ENCODE peak calls at places on chromosome 1, in five cellular contexts. K is transverse colon, X is sigmoid colon, Y is AG04449, C is fibroblast of the aortic adventitia. N is an unnamed sample.

GRCh38 chr1:236507022-236507700 is 16.6 kb upstream of the LGALS8 start:
- DNase-seq in C (peak; percentile 76), Y (no peak), X (no peak), K (no peak), N (no peak)

GRCh38 chr1:248913933-248914332 is 7.9 kb downstream of the PGBD2 start:
- DNase-seq in C (no peak), K (no peak), Y (no peak), X (no peak), N (no peak)

GRCh38 chr1:101200513-101200912 is 36.3 kb upstream of the S1PR1 start:
- DNase-seq in X (no peak), K (no peak), C (peak; percentile 89), Y (peak; percentile 75), N (peak; percentile 54)

GRCh38 chr1:21891621-21892479 is 45.3 kb downstream of the HSPG2 start:
- DNase-seq in C (no peak), Y (no peak), X (no peak), K (no peak), N (no peak)

GRCh38 chr1:41646186-41646585 is 161.7 kb upstream of the EDN2 start:
- DNase-seq in X (no peak), Y (no peak), K (no peak), C (no peak), N (no peak)

GRCh38 chr1:232066521-232066920 is 439.9 kb downstream of the DISC1 start:
- DNase-seq in X (no peak), K (no peak), Y (no peak), C (no peak), N (no peak)

GRCh38 chr1:180615493-180616290 is 16.1 kb upstream of the XPR1 start:
- DNase-seq in Y (no peak), X (no peak), C (no peak), K (no peak), N (no peak)

GRCh38 chr1:19484338-19484792 is 974 bp downstream of the CAPZB start:
- DNase-seq in K (no peak), X (peak; percentile 73), C (no peak), Y (no peak), N (no peak)

GRCh38 chr1:42679364-42679983 is 2.7 kb upstream of the YBX1 start:
- DNase-seq in C (peak; percentile 36), X (no peak), K (no peak), Y (peak; percentile 34), N (no peak)

GRCh38 chr1:160209656-160210046 is 4.5 kb downstream of the PEA15 start:
- DNase-seq in C (no peak), K (no peak), Y (no peak), X (no peak), N (no peak)

GRCh38 chr1:22641906-22642636 is 1.4 kb upstream of the C1QC start:
- DNase-seq in K (peak; percentile 82), C (peak; percentile 48), X (peak; percentile 88), Y (no peak), N (no peak)

GRCh38 chr1:59570524-59570923 is 244.2 kb upstream of the HOOK1 start:
- DNase-seq in X (no peak), K (peak; percentile 42), Y (no peak), C (no peak), N (no peak)

GRCh38 chr1:82597620-82598019 is 796.9 kb downstream of the ADGRL2 start:
- DNase-seq in C (peak; percentile 90), K (no peak), Y (no peak), X (no peak), N (no peak)

GRCh38 chr1:64215576-64215975 is 12.2 kb downstream of the UBE2U start:
- DNase-seq in C (no peak), Y (no peak), X (no peak), K (no peak), N (peak; percentile 80)

GRCh38 chr1:43531453-43531905 is 796 bp downstream of the PTPRF start:
- DNase-seq in C (no peak), X (no peak), K (peak; percentile 63), Y (no peak), N (no peak)

GRCh38 chr1:89598450-89599331 is 34.2 kb upstream of the LRRC8C start:
- DNase-seq in Y (no peak), K (no peak), C (peak; percentile 55), X (no peak), N (no peak)

GRCh38 chr1:19651141-19651737 is 7.1 kb downstream of the NBL1 start:
- DNase-seq in X (peak; percentile 84), C (peak; percentile 63), K (peak; percentile 43), Y (no peak), N (no peak)

GRCh38 chr1:109024651-109025050 is 17.3 kb downstream of the WDR47 start:
- DNase-seq in X (no peak), Y (no peak), K (no peak), C (no peak), N (no peak)

GRCh38 chr1:234583755-234584430 is 26.1 kb downstream of the IRF2BP2 start:
- DNase-seq in Y (no peak), X (peak; percentile 84), K (no peak), C (no peak), N (no peak)

GRCh38 chr1:210483821-210484220 is 155.1 kb downstream of the HHAT start:
- DNase-seq in K (no peak), Y (no peak), C (no peak), X (no peak), N (no peak)

DNA sequence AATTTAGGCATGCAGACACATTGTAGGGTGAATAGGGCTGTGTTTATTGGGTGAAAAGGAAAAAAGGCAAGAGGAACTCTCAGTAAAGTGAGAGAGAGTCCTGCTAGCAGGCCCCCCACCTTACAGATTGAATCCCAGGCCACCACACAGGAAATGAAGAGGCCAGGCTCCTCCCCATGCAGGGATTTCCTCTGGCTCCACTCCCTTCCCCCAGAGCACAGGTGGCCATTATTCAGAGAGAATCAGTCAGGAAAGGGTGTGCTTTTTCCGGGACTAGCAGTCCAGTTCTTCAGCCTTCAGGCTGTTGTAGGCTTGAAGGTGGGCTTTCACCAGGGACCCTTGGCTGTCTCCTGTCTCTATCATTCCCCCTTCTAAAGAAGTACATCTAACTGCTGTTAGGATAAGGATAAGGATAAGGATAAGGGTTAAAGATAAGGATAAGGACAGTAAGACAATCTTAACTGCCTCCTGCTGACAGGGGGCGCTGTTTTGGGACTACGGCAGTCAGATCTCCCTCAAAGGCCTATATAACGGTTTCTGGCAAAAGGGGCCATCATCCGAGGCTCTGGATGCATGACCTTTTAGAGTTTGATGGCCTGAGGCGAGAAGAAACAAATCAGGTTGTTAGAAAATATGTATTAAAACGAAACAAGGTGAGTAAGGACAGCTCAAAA is 26.3 kb downstream of the ZNF648 start:
- DNase-seq in C (no peak), X (no peak), Y (no peak), K (no peak), N (no peak)
- TF ChIP-seq CTCF in C (no peak), X (no peak), Y (no peak), K (no peak), N (no peak)

GRCh38 chr1:226404904-226405222 is 3.0 kb downstream of the PARP1 start:
- DNase-seq in Y (no peak), C (no peak), X (no peak), K (no peak), N (no peak)
- H3K4me3 ChIP-seq in Y (no peak overlapping the region), C (no peak overlapping the region), X (peak overlapping the region; percentile 6), K (no peak overlapping the region), N (no peak overlapping the region)

GRCh38 chr1:14113841-14114567 is 414.0 kb downstream of the PRDM2 start:
- DNase-seq in X (peak; percentile 67), K (peak; percentile 19), C (peak; percentile 63), Y (no peak), N (no peak)
- TF ChIP-seq CTCF in X (peak; percentile 43), K (no peak), C (peak; percentile 69), Y (peak; percentile 41), N (peak; percentile 57)

DNA sequence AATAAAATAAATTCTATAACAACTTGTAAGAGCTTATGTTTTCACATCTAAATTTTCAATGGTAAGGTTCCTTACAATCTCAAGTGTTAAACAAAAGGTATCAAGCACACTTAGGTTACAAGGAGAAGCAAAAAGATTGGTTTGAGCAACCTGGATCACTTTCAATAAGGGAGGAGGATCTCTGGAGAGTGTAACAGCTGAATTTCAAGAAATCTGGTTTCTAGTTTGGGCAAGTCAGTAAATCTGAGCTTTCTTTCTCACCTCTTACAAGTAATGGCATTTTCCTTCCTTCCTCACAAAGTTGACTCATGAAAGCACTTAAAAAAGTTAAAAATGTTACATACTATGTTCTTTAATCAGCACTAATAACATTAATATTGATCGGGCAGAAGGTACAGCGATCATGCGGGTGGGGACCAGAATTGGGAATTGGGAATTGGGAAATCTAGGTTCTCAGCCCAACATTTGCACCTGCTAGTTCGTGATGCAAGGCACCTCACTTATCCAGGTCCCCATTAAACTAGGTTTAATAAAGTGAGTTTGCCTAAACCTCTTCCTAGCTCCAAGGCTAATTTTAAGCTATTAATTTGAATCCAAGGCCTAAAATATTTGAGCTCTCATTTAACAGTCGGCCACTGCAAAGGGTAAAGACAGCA is 3.1 kb downstream of the NUCKS1 start:
- DNase-seq in K (no peak), Y (no peak), C (peak; percentile 28), X (no peak), N (no peak)
- H3K4me3 ChIP-seq in K (no peak overlapping the region), Y (no peak overlapping the region), C (peak overlapping the region; percentile 37), X (peak overlapping the region; percentile 7), N (peak overlapping the region; percentile 10)

GRCh38 chr1:33443705-33444180 is 12.8 kb upstream of the PHC2 start:
- DNase-seq in Y (no peak), X (peak; percentile 76), K (no peak), C (no peak), N (no peak)

GRCh38 chr1:33439662-33440061 is 8.8 kb upstream of the PHC2 start:
- DNase-seq in C (no peak), K (no peak), Y (no peak), X (no peak), N (no peak)

GRCh38 chr1:33442141-33442540 is 11.2 kb upstream of the PHC2 start:
- DNase-seq in K (no peak), X (no peak), C (no peak), Y (no peak), N (no peak)

GRCh38 chr1:33443067-33443704 is 12.3 kb upstream of the PHC2 start:
- DNase-seq in X (no peak), K (no peak), C (peak; percentile 67), Y (no peak), N (no peak)

GRCh38 chr1:33441088-33441745 is 10.3 kb upstream of the PHC2 start:
- DNase-seq in Y (no peak), K (no peak), X (no peak), C (no peak), N (no peak)
- TF ChIP-seq CTCF in Y (no peak), K (no peak), X (no peak), C (no peak), N (no peak)

GRCh38 chr1:113982955-113983742 is 3.9 kb downstream of the OLFML3 start:
- DNase-seq in Y (no peak), X (no peak), C (no peak), K (no peak), N (no peak)
- H3K4me3 ChIP-seq in Y (peak overlapping the region; percentile 47), X (peak overlapping the region; percentile 55), C (peak overlapping the region; percentile 64), K (no peak overlapping the region), N (no peak overlapping the region)

GRCh38 chr1:158564608-158565007 is 5.8 kb downstream of the OR6P1 start:
- DNase-seq in Y (no peak), X (no peak), K (no peak), C (no peak), N (no peak)
- TF ChIP-seq CTCF in Y (no peak), X (no peak), K (no peak), C (no peak), N (no peak)